ENCODE peak calls at places on chromosome 4, in nine cellular contexts. G, M, V, C, J, L, R, S and Y are unnamed samples.

GRCh38 chr4:7651461-7651921 is 216.8 kb upstream of the PSAPL1 start:
- DNase-seq in M (no peak), G (no peak), R (peak; percentile 48), V (no peak), S (peak; percentile 7), C (no peak), J (no peak), L (no peak), Y (peak; percentile 87)

GRCh38 chr4:25253072-25253447 is 19.2 kb downstream of the PI4K2B start:
- DNase-seq in C (no peak), L (no peak), S (peak; percentile 28), R (no peak), M (no peak), J (no peak), G (no peak), V (no peak), Y (no peak)

GRCh38 chr4:82823062-82823461 is 24.5 kb upstream of the SCD5 start:
- DNase-seq in G (no peak), J (no peak), C (no peak), M (peak; percentile 56), R (no peak), S (no peak), V (no peak), L (no peak), Y (no peak)

GRCh38 chr4:176377705-176378302 is 58.0 kb downstream of the SPCS3 start:
- DNase-seq in C (no peak), J (no peak), M (peak; percentile 25), L (no peak), V (no peak), G (peak; percentile 47), R (peak; percentile 27), S (peak; percentile 53), Y (peak; percentile 34)

GRCh38 chr4:74032064-74032463 is 6.4 kb downstream of the CXCL3 start:
- DNase-seq in L (no peak), V (no peak), S (peak; percentile 72), M (peak; percentile 22), R (no peak), C (no peak), J (no peak), G (no peak), Y (no peak)

GRCh38 chr4:105194328-105195231 is 47.9 kb downstream of the TET2 start:
- DNase-seq in R (no peak), J (no peak), S (peak; percentile 29), M (no peak), G (no peak), V (no peak), C (no peak), L (peak; percentile 55), Y (no peak)

GRCh38 chr4:118270492-118270891 is 82.3 kb downstream of the PRSS12 start:
- DNase-seq in M (peak; percentile 51), S (peak; percentile 77), G (peak; percentile 43), L (no peak), C (no peak), J (no peak), R (peak; percentile 78), V (no peak), Y (peak; percentile 45)

GRCh38 chr4:7190668-7191545 is 1.4 kb upstream of the SORCS2 start:
- DNase-seq in C (peak; percentile 43), M (no peak), R (no peak), L (no peak), S (no peak), V (no peak), G (no peak), J (no peak), Y (no peak)

GRCh38 chr4:123121241-123121907 is 199.0 kb upstream of the NUDT6 start:
- DNase-seq in R (no peak), M (no peak), G (peak; percentile 39), C (no peak), J (no peak), L (no peak), V (no peak), S (no peak), Y (no peak)

GRCh38 chr4:107253090-107253489 is 217.0 kb upstream of the DKK2 start:
- DNase-seq in R (no peak), M (no peak), G (no peak), C (no peak), V (no peak), J (no peak), L (no peak), S (no peak), Y (no peak)

GRCh38 chr4:154416183-154416543 is 75.4 kb downstream of the DCHS2 start:
- DNase-seq in G (peak; percentile 6), J (no peak), R (peak; percentile 76), C (no peak), L (no peak), M (no peak), V (no peak), S (no peak), Y (peak; percentile 70)
- H3K4me3 ChIP-seq in G (peak overlapping the region; percentile 47), J (peak overlapping the region; percentile 39), R (peak overlapping the region; percentile 67), C (peak overlapping the region; percentile 67), L (peak overlapping the region; percentile 78), M (peak overlapping the region; percentile 60), V (no peak overlapping the region), S (peak overlapping the region; percentile 55), Y (peak overlapping the region; percentile 71)

GRCh38 chr4:55008166-55009056 is 117.0 kb downstream of the KDR start:
- DNase-seq in V (no peak), J (no peak), S (no peak), C (no peak), L (no peak), G (no peak), M (no peak), R (peak; percentile 58), Y (peak; percentile 39)
- H3K4me3 ChIP-seq in V (no peak overlapping the region), J (no peak overlapping the region), S (no peak overlapping the region), C (no peak overlapping the region), L (no peak overlapping the region), G (no peak overlapping the region), M (no peak overlapping the region), R (no peak overlapping the region), Y (no peak overlapping the region)

GRCh38 chr4:29908276-29908675 is 811.9 kb upstream of the PCDH7 start:
- DNase-seq in S (no peak), J (no peak), G (no peak), L (no peak), C (no peak), M (no peak), R (no peak), V (no peak), Y (no peak)
- H3K4me3 ChIP-seq in S (no peak overlapping the region), J (no peak overlapping the region), G (no peak overlapping the region), L (no peak overlapping the region), C (no peak overlapping the region), M (no peak overlapping the region), R (no peak overlapping the region), V (no peak overlapping the region), Y (no peak overlapping the region)

GRCh38 chr4:139314047-139314800 is 11.9 kb upstream of the NDUFC1 start:
- DNase-seq in J (no peak), V (no peak), L (no peak), M (no peak), S (no peak), R (peak; percentile 49), G (no peak), C (no peak), Y (peak; percentile 66)
- H3K4me3 ChIP-seq in J (no peak overlapping the region), V (no peak overlapping the region), L (no peak overlapping the region), M (no peak overlapping the region), S (no peak overlapping the region), R (peak overlapping the region; percentile 20), G (no peak overlapping the region), C (no peak overlapping the region), Y (no peak overlapping the region)

GRCh38 chr4:125317526-125317880 is 2.7 kb downstream of the FAT4 start:
- DNase-seq in G (peak; percentile 65), V (no peak), C (peak; percentile 74), M (peak; percentile 56), L (no peak), R (peak; percentile 83), J (no peak), S (peak; percentile 49), Y (peak; percentile 71)
- H3K4me3 ChIP-seq in G (peak overlapping the region; percentile 87), V (no peak overlapping the region), C (peak overlapping the region; percentile 92), M (peak overlapping the region; percentile 94), L (no peak overlapping the region), R (peak overlapping the region; percentile 92), J (peak overlapping the region; percentile 73), S (peak overlapping the region; percentile 92), Y (peak overlapping the region; percentile 56)

GRCh38 chr4:173735585-173735984 is 205.6 kb upstream of the HAND2 start:
- DNase-seq in C (no peak), V (no peak), G (no peak), R (no peak), L (no peak), M (no peak), S (peak; percentile 82), J (no peak), Y (no peak)
- H3K4me3 ChIP-seq in C (peak overlapping the region; percentile 30), V (no peak overlapping the region), G (no peak overlapping the region), R (no peak overlapping the region), L (no peak overlapping the region), M (no peak overlapping the region), S (no peak overlapping the region), J (no peak overlapping the region), Y (no peak overlapping the region)

GRCh38 chr4:42789168-42789567 is 103.3 kb upstream of the GRXCR1 start:
- DNase-seq in R (no peak), J (no peak), V (no peak), L (no peak), M (no peak), C (no peak), S (no peak), G (no peak), Y (no peak)
- H3K4me3 ChIP-seq in R (no peak overlapping the region), J (no peak overlapping the region), V (no peak overlapping the region), L (no peak overlapping the region), M (no peak overlapping the region), C (no peak overlapping the region), S (no peak overlapping the region), G (no peak overlapping the region), Y (no peak overlapping the region)

DNA sequence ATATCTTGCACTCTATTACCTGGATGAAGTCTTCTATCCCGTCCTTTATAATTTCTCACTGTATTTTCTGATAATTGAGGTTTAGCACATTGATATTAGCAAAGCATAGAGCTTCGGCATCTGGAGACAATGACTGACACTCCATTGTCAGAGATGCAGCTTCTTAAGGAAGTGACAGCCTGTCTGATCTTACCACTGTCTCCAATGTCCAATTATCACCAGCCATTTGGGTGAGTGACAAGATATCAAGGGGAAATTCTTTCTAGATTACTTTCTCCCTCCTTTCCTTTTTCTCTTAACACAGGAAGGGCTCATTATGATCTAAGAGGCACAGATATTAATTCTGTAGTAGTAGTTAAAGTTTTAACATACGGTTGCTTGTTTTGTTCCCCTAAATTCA is 86.4 kb downstream of the LDB2 start:
- DNase-seq in C (no peak), V (no peak), R (no peak), G (no peak), J (no peak), S (no peak), M (no peak), L (no peak), Y (peak; percentile 90)
- H3K4me3 ChIP-seq in C (no peak overlapping the region), V (no peak overlapping the region), R (no peak overlapping the region), G (no peak overlapping the region), J (no peak overlapping the region), S (no peak overlapping the region), M (no peak overlapping the region), L (no peak overlapping the region), Y (no peak overlapping the region)